ENCODE peak calls at places on chromosome 7, in seven cellular contexts. N, P, O, G, U, X and T are unnamed samples. For H3K4me1, the result is how much of the 10 kb centered on the place peaks cover.

GRCh38 chr7:130650616-130651015 is 17.9 kb downstream of the COPG2 start:
- DNase-seq in N (no peak), X (no peak), G (no peak), O (no peak), P (no peak), U (no peak), T (no peak)

GRCh38 chr7:95411036-95411435 is 14.9 kb upstream of the PON3 start:
- DNase-seq in N (no peak), G (no peak), U (no peak), X (no peak), O (no peak), P (no peak), T (no peak)

GRCh38 chr7:120950026-120950538 is 495 bp upstream of the ING3 start:
- DNase-seq in U (no peak), N (no peak), G (no peak), O (no peak), X (no peak), P (no peak), T (no peak)

GRCh38 chr7:128166603-128167315 is 74.3 kb upstream of the LEP start:
- DNase-seq in U (peak), P (peak), X (no peak), G (peak), N (no peak), O (no peak), T (no peak)

GRCh38 chr7:76206633-76207032 is 4.9 kb downstream of the SRRM3 start:
- DNase-seq in X (no peak), P (no peak), U (no peak), O (no peak), N (no peak), G (no peak), T (no peak)

GRCh38 chr7:158110661-158111555 is 476.7 kb downstream of the PTPRN2 start:
- DNase-seq in U (peak), G (no peak), X (no peak), O (no peak), N (no peak), P (peak), T (no peak)

GRCh38 chr7:132221356-132221755 is 354.9 kb downstream of the PLXNA4 start:
- DNase-seq in P (no peak), N (no peak), X (no peak), O (no peak), G (no peak), U (no peak), T (no peak)

GRCh38 chr7:79401254-79401653 is 52.2 kb downstream of the MAGI2 start:
- DNase-seq in N (no peak), U (no peak), X (no peak), G (no peak), P (no peak), O (no peak), T (no peak)

GRCh38 chr7:23454880-23455526 is 15.3 kb downstream of the IGF2BP3 start:
- DNase-seq in O (no peak), X (no peak), U (no peak), G (no peak), N (no peak), P (no peak), T (no peak)

GRCh38 chr7:44796504-44797328 is at the start of gene PPIA:
- DNase-seq in N (peak), X (peak), P (peak), U (peak), O (peak), G (peak), T (peak)

DNA sequence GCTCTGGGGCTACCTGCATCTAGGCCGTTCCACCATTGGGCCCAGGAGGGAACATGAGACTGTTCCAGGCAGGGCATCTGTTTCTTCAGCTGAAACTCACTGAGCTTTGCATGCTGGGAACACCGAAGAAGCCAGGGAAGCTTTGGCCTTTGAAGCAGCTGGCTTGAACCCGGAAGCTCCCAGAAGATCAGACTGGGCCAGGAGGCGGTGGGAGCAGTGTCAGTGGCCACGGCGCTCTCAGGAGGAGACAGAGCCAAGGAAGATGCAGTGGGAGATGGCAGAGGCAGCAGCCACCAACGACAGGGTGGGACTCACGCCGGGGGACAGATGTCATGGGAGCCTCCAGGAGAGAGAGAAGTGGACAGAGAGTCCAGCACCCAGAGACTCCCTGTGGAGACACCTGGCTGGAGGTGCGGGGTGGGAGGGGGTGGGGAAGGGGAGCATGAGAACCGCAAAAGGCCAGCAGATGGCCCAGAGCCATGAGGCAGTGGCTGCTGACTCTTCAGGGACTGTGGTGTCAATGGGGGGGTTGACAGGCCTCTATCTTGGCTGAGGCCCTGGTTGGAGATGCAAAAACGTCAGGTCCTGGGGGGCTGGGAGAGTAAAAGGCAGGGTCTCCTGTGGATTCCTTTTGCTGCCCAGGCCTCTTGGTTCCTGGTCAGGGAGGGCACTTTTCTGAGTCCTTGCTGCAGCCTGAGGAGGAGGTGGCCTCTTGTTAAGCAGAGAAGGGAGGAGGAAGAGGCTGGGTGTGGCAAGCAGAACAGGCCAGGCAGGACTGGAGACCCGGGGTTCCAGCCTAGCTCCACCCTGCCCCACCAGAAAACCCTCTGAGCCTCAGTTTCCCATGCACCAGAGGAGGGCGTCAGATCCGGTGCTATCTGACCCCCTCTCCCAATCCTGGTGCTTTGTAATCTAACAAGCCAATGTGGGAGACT is 6.3 kb upstream of the AQP1 start:
- DNase-seq in U (no peak), P (no peak), X (no peak), O (peak), N (no peak), G (no peak), T (no peak)
- H3K27ac ChIP-seq in U (no peak), P (no peak), X (no peak), O (peak), N (peak), G (no peak), T (no peak)

DNA sequence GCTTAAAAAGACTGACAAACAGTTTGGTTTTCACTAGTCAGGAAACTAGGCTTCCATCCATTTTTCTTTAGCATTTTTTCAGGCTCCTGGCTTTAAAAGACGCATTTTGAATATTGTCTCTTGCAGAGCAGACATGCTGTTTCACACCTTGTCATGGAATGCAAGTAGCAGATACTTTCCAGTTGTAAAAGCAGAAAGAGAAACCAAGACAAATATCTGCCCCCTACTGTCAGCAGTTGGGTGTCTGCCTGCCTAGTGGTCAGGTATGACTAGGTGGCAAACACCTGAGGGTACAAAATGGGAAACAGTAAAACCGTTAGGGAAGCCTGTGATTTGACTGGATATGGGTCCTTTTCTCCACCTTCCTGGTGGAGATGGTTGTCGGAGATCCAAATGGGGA is 139.8 kb downstream of the CCDC71L start:
- DNase-seq in G (no peak), U (peak), O (no peak), P (no peak), X (peak), N (no peak), T (no peak)
- TF ChIP-seq CTCF in G (no peak), U (peak), O (no peak), P (peak), X (peak), N (no peak), T (no peak)

GRCh38 chr7:116395125-116395791 is 104.3 kb upstream of the CAV2 start:
- DNase-seq in N (no peak), O (no peak), U (no peak), G (no peak), P (no peak), X (peak), T (no peak)

GRCh38 chr7:116393654-116394053 is 105.9 kb upstream of the CAV2 start:
- DNase-seq in N (no peak), P (no peak), O (no peak), U (no peak), G (no peak), X (no peak), T (peak)

GRCh38 chr7:116392806-116393205 is 106.7 kb upstream of the CAV2 start:
- DNase-seq in O (no peak), P (no peak), U (no peak), G (no peak), X (no peak), N (no peak), T (no peak)

GRCh38 chr7:116398672-116399071 is 100.9 kb upstream of the CAV2 start:
- DNase-seq in X (no peak), N (no peak), O (no peak), U (no peak), P (peak), G (no peak), T (no peak)

GRCh38 chr7:116394106-116394505 is 105.4 kb upstream of the CAV2 start:
- DNase-seq in O (no peak), U (no peak), G (no peak), X (no peak), P (no peak), N (no peak), T (no peak)
- H3K4me1 ChIP-seq in O (under half), U (under half), G (under half), X (under half), P (under half), N (under half), T (under half)

GRCh38 chr7:47452715-47453092 is 129.2 kb downstream of the TNS3 start:
- DNase-seq in N (no peak), X (no peak), O (no peak), P (no peak), U (no peak), G (no peak), T (peak)

GRCh38 chr7:47451851-47452205 is 130.1 kb downstream of the TNS3 start:
- DNase-seq in X (no peak), O (no peak), U (no peak), G (no peak), N (no peak), P (no peak), T (no peak)

GRCh38 chr7:47453093-47454056 is 128.5 kb downstream of the TNS3 start:
- DNase-seq in X (no peak), U (no peak), P (no peak), O (peak), N (peak), G (no peak), T (peak)

GRCh38 chr7:47454066-47454950 is 127.6 kb downstream of the TNS3 start:
- DNase-seq in U (no peak), P (no peak), O (no peak), N (no peak), G (peak), X (no peak), T (no peak)

GRCh38 chr7:47452295-47452694 is 129.6 kb downstream of the TNS3 start:
- DNase-seq in P (no peak), N (no peak), G (no peak), O (no peak), U (no peak), X (no peak), T (no peak)
- H3K27ac ChIP-seq in P (no peak), N (peak), G (no peak), O (peak), U (no peak), X (no peak), T (peak)

DNA sequence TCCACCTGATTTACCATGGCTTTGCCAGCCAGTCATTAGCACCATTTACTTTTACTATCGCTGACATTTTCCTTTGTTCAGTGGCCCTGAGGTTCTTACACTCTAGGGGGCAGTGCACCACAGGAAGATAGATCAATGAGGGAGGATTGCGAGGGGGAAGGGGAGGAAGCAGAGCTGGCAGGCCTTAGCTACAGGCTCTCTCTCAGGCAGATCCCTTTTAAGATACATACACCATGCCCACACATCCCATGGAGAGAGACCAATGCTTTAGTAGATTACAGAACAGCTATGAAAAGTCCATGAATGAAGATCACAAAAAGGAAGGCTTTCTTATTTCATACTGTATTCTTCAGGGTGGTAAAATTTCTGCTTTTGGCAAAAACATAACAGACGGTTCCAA is 47.4 kb downstream of the DENND11 start:
- DNase-seq in P (peak), G (peak), X (peak), O (peak), U (peak), N (no peak), T (peak)
- TF ChIP-seq CTCF in P (peak), G (peak), X (peak), O (peak), U (peak), N (peak), T (peak)

GRCh38 chr7:151707757-151708156 is 169.2 kb downstream of the PRKAG2 start:
- DNase-seq in G (no peak), X (no peak), U (no peak), N (no peak), O (no peak), P (no peak), T (no peak)

GRCh38 chr7:151710121-151710640 is 166.7 kb downstream of the PRKAG2 start:
- DNase-seq in X (no peak), U (no peak), G (no peak), P (no peak), N (peak), O (no peak), T (no peak)

GRCh38 chr7:151708610-151709009 is 168.3 kb downstream of the PRKAG2 start:
- DNase-seq in G (no peak), U (no peak), X (no peak), O (no peak), P (no peak), N (no peak), T (peak)

GRCh38 chr7:151710646-151711434 is 166.1 kb downstream of the PRKAG2 start:
- DNase-seq in X (no peak), N (no peak), P (no peak), U (no peak), O (no peak), G (no peak), T (no peak)

DNA sequence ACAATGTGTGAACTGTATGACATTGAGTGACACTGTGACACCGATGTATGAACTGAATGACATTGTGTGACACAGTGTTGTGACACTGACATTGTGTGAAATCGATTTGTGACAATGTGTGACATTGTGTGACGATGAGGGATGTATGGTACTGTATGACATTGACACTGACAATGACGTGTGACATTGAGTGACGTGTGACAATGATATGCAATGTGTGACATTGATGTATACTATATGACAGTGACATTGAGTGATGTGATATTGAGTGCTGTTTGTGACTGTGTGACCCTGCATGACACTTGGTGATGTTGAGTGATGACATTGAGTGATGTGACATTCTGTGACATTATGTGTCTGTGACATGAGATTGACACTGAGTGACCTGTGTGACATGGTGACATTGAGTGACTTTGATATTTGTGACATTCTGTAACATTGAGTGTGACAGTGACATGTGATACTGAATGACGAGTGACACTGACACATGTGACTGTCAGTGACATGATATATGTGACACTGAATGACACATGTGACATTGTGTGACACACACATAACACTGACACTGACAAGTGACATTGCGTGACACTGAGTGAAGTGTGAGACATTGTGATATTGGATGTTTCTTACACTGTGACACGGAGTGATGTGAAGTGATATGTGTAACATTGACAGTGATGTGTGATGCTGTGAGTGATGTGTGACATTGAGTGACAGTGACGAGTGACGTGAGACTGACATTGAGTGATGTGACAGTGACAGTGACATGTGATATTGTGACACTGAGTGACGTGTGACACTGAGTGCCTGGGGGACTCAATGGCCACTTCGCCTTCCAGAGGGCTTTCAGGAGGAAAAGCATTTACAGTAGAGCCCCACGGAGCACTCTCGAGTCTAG is 167.5 kb downstream of the PRKAG2 start:
- DNase-seq in G (no peak), N (no peak), X (no peak), O (no peak), U (no peak), P (no peak), T (no peak)
- H3K4me1 ChIP-seq in G (under half), N (under half), X (under half), O (under half), U (under half), P (under half), T (under half)

GRCh38 chr7:33907625-33908024 is 2.3 kb downstream of the BMPER start:
- DNase-seq in P (no peak), X (no peak), G (no peak), N (no peak), U (no peak), O (no peak), T (no peak)

GRCh38 chr7:33905389-33906032 is at the start of gene BMPER:
- DNase-seq in G (peak), P (peak), U (peak), O (peak), X (no peak), N (peak), T (no peak)

GRCh38 chr7:33903770-33904679 is 1.3 kb upstream of the BMPER start:
- DNase-seq in N (peak), P (peak), U (peak), O (no peak), G (peak), X (no peak), T (peak)

GRCh38 chr7:33906697-33907096 is 1.4 kb downstream of the BMPER start:
- DNase-seq in G (no peak), P (no peak), X (no peak), O (no peak), U (no peak), N (no peak), T (no peak)

GRCh38 chr7:33904680-33905388 is 505 bp upstream of the BMPER start:
- DNase-seq in N (peak), X (no peak), P (peak), U (peak), G (peak), O (no peak), T (no peak)
- H3K27ac ChIP-seq in N (peak), X (no peak), P (no peak), U (no peak), G (peak), O (peak), T (peak)

DNA sequence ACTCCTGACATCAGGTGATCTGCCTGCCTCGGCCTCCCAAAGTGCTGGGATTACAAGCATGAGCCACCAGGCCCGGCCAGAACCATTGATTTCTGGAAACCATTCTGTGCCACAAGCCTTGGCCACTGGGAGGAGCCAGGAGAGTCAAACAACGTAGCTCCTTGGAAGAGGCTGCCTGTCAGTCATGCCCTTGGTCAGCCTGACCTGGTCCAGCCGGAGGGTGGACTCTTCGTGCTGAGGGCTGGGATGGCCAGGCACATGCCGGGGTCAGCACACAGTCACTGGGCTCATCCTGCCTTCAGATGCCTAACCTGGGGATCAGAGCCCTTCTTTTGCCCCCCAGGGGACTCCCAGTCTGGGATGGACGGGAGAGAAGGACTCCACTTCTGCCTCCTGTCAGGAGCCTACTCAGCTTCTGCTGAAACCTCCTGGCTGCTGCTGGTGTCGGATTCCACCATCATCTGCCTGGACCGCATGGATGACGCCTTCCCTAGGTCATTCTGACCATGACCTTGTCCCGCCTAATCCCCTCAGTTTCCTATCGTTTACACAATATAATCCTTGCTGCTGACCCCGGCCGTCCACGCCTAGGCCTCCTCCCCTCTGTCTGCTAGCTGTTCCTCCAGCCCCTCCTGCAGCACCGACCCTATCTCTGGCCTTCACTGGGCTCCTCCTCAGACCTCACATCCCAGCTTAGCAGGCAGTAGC is 30.4 kb downstream of the TMEM270 start:
- DNase-seq in G (no peak), N (no peak), P (peak), X (no peak), O (no peak), U (peak), T (no peak)
- TF ChIP-seq CTCF in G (peak), N (no peak), P (peak), X (no peak), O (no peak), U (peak), T (no peak)

DNA sequence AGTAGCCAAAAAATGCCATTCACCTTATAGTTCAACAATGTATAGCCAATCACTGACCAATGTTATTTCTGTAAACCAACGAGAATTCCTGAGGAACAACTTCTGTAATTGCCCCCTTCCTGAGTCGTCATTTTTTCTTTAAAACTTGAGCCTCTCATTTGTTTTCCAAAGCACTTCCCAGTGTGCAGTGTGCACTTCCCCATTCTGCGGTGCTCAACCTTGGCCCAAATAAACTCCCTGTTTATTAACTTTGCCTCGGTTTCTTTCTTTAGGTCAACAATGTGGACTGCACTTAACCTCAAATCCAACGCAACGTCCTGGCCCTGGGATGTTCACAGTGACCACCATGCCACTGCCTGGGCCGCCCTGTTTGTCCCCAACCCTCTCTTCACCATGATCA is 15.0 kb downstream of the PKD1L1 start:
- DNase-seq in U (no peak), P (no peak), O (no peak), G (no peak), X (no peak), N (no peak), T (no peak)
- H3K4me1 ChIP-seq in U (under half), P (under half), O (under half), G (under half), X (under half), N (under half), T (under half)